ENCODE peak calls at places on chromosomes 2 and 18, in five cellular contexts. J, N, Z, O and X are unnamed samples. For H3K4me1, the result is how much of the 10 kb centered on the place peaks cover.

GRCh38 chr18:45954070-45954712 is 12.9 kb downstream of the EPG5 start:
- DNase-seq in J (no peak), N (peak), Z (peak), O (no peak), X (no peak)

GRCh38 chr2:236661064-236661761 is 91.6 kb downstream of the ACKR3 start:
- DNase-seq in J (no peak), N (peak), Z (peak), O (peak), X (no peak)

GRCh38 chr2:118012778-118013177 is 1.1 kb downstream of the CCDC93 start:
- DNase-seq in J (no peak), N (no peak), Z (no peak), O (no peak), X (no peak)

GRCh38 chr18:9712606-9713005 is 4.5 kb downstream of the RAB31 start:
- DNase-seq in J (no peak), N (no peak), Z (peak), O (no peak), X (no peak)

GRCh38 chr2:172252154-172252553 is 149.5 kb upstream of the DLX2 start:
- DNase-seq in J (no peak), N (peak), Z (no peak), O (no peak), X (no peak)

GRCh38 chr2:199370150-199370780 is 87.5 kb downstream of the SATB2 start:
- DNase-seq in J (no peak), N (peak), Z (peak), O (no peak), X (no peak)

GRCh38 chr2:181305151-181306123 is 151.7 kb upstream of the ITGA4 start:
- DNase-seq in J (peak), N (peak), Z (peak), O (no peak), X (peak)

GRCh38 chr2:7430421-7430868 is 513.2 kb downstream of the RNF144A start:
- DNase-seq in J (no peak), N (no peak), Z (no peak), O (peak), X (peak)

GRCh38 chr2:190571666-190572065 is 37.1 kb upstream of the NEMP2 start:
- DNase-seq in J (no peak), N (no peak), Z (no peak), O (no peak), X (no peak)

GRCh38 chr2:29117636-29118303 is 2.6 kb downstream of the CLIP4 start:
- DNase-seq in J (no peak), N (peak), Z (peak), O (no peak), X (no peak)

GRCh38 chr2:240585681-240586197 is 795 bp upstream of the CAPN10 start:
- DNase-seq in J (no peak), N (no peak), Z (peak), O (peak), X (no peak)
- H3K4me1 ChIP-seq in J (half or more), N (under half), Z (under half), O (under half), X (half or more)

DNA sequence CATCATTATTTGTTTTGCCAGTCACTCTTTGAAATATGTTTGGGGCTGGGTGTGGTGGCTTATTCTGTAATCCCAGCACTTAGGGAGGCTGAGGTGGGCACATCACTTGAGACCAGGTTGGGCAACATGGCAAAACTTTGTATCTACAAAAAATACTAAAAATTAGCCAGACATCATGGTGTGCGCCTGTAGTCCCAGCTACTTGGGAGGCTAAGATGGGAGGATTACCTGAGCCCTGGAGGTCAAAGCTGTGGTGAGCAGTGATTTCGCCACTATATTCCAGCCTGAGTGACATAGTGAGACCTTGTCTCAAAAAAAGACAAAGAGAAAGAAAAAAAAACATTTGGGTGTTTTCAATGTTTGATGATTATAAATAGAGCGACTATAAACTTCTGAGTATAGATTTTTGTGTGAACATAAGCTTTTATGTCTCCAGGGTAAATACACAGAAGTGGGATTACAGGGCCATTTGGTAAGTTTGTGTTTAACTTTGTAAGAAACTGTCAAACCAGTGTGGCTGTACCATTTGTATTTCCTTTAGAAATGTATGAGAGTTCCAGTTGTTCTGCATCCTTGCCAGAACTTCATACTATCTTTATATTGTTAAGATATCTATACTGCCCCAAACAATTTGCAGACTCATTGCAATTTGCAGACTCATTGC is 15.8 kb downstream of the BIRC6 start:
- DNase-seq in J (no peak), N (no peak), Z (no peak), O (no peak), X (no peak)
- H3K4me1 ChIP-seq in J (under half), N (under half), Z (under half), O (under half), X (under half)

DNA sequence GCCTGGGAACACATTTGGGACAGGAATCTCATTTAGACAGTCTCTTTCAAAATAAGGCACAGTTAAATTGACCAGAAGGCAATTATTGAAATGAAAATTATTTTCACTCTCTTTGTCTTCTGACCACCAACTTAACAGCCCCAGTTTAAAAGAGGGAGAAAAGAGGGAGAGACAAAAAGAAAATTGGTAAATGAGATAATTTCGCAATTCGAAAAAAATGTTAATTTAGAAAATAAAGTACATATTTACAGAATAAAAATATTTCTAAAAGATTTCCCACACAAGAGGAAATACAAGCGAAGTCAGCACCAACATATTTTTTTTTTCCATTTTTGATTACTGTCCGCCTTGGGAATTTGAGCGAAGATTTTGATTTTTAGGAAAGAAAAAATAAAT is 4.8 kb downstream of the SP9 start:
- DNase-seq in J (no peak), N (no peak), Z (no peak), O (no peak), X (no peak)
- H3K4me1 ChIP-seq in J (half or more), N (under half), Z (under half), O (under half), X (under half)

DNA sequence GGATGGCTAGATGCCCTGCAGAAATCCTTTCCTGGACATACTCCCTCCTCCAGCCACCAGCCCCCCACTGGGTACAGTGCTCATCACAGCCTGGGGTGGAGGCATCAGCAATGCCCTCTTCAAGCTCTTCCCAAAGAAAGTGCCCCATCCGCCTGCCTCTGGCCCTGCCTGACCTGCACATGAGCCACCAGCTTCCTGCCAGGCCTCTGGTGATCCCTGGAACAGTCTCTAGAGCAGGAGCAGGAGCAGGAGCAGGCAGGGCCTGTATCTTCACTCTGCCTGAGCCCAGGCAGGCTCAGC is 54.1 kb upstream of the CAB39 start:
- DNase-seq in J (no peak), N (no peak), Z (no peak), O (no peak), X (no peak)
- H3K4me1 ChIP-seq in J (under half), N (under half), Z (under half), O (under half), X (under half)

GRCh38 chr2:85413592-85414421 is 3.6 kb upstream of the CAPG start:
- DNase-seq in J (no peak), N (peak), Z (peak), O (peak), X (no peak)

GRCh38 chr2:85418132-85419008 is at the start of gene SH2D6:
- DNase-seq in J (peak), N (peak), Z (peak), O (peak), X (peak)

GRCh38 chr2:85410584-85411404 is 628 bp upstream of the CAPG start:
- DNase-seq in J (no peak), N (no peak), Z (peak), O (no peak), X (no peak)

GRCh38 chr2:85411405-85411748 is 1.2 kb upstream of the CAPG start:
- DNase-seq in J (no peak), N (no peak), Z (no peak), O (no peak), X (no peak)

DNA sequence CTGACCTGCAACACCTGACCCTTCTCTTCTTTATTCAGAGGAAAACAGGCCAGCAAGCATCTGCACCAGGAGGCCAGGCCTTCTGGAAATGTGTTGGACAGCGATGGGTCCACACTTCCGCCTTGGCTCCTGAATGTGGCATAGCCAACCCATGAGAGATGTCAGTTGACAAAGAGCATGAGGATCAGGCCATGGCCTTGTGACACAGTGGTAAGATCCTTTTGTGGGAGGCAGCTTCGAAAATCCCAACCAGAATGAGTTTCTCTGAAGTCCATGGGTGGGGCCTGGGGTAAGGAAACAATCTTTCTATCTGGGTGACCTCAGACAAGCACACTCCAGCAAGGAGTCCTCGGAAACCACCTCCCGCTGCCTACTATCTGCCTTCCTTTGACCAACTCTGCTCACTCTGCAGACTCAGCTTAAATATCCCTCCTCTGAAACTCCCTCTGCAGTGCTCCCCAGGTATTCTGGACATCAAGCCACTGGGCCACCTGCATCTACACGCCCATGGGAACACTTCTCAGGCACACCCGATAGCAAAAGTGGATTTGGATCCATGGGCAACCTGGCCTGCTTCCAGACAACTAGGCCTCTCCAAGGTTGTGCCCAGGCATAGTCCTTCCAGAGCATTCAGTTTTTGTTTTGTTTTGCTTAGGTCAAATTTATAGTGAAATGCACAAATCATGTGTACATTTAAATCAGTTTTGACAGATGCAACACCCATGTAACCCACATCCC is 3.6 kb upstream of the SH2D6 start:
- DNase-seq in J (no peak), N (no peak), Z (no peak), O (no peak), X (no peak)
- H3K4me1 ChIP-seq in J (under half), N (under half), Z (under half), O (under half), X (under half)

DNA sequence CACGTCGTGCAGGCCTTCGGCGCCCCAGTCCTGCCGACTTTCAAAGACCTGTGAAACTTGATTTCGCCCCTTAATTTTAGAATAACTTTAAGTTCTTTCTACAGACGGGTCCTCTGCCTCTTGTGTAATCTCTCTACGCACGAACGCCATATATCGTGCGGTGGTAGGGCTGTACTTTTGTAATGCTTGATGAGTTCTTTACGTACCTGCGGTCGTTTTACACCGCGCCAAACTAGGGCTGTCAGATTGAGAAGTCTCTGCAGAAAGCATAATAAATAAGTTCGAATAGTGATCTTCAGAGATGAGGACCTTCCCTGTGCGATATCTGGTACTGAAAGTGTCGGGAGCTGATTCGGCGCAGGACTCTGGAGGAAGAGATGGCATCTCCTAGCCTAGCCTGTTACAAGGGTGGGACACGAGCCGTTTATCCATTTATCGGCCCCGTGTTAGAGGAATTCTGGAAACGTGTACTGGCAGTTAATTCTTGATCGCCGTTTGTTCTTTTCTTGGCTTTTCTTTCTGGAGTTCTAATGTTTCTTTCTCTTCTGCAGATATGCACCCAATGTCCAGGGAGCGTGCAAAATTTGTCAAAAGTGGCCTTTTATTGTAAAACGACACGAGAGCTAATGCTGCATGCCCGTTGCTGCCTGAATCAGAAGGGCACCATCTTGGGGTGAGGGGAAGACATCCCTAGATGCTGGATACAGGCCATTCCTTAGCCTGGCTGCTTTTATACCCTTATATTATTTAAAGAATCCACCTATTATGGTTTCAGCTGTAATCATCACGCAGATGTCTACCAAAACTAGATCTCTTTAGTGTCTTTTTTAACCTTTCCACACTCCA is 781 bp upstream of the SLC5A6 start:
- DNase-seq in J (peak), N (peak), Z (peak), O (peak), X (peak)
- H3K4me1 ChIP-seq in J (half or more), N (under half), Z (under half), O (under half), X (half or more)

GRCh38 chr18:3594760-3595241 is 144.8 kb downstream of the TGIF1 start:
- DNase-seq in J (peak), N (peak), Z (peak), O (peak), X (peak)
- H3K4me1 ChIP-seq in J (half or more), N (under half), Z (under half), O (half or more), X (half or more)

DNA sequence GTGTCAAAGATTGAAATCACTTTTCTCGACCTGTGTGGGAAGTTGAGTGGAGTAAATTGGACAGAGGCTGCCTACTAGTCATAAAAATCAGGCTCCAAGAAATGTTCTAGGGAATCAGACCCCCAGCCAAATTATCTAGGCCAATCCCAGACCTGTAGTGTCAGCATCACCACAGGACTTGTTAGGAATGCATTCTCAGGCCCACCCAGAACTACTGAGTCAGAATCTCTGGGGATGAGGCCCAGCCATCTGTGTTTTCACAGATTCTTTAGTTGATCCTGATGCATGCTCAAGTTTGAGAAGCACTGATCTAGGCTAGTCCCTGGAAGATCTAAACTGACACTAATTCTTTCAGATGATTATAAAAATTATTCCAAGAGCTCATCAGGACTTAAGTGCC is 434.0 kb upstream of the MEIS1 start:
- DNase-seq in J (no peak), N (no peak), Z (no peak), O (no peak), X (no peak)
- H3K4me1 ChIP-seq in J (under half), N (under half), Z (under half), O (under half), X (under half)